ENCODE peak calls at places on chromosomes 7 and 10, in eight cellular contexts. One of them, this sample, is unnamed.

GRCh38 chr10:33402748-33403147 is 68.3 kb upstream of the NRP1 start:
- DNase-seq in GM13976: no peak
- DNase-seq in occipital lobe: no peak
- DNase-seq in fibroblast of lung: no peak
- DNase-seq in NCI-H446 treated with DMSO at 0.1 percent for 48 hours: no peak
- DNase-seq in HFFc6: no peak
- DNase-seq in ELR: no peak
- DNase-seq in NCI-H226: no peak
- DNase-seq in this sample: peak; percentile 1

GRCh38 chr10:124999433-125000365 is 57.8 kb downstream of the ZRANB1 start:
- DNase-seq in fibroblast of lung: peak; percentile 92
- DNase-seq in ELR: no peak
- DNase-seq in NCI-H226: no peak
- DNase-seq in HFFc6: peak; percentile 42
- DNase-seq in occipital lobe: no peak
- DNase-seq in GM13976: peak; percentile 28
- DNase-seq in NCI-H446 treated with DMSO at 0.1 percent for 48 hours: no peak
- DNase-seq in this sample: no peak

GRCh38 chr10:92291921-92292860 is 1.2 kb downstream of the MARCHF5 start:
- DNase-seq in fibroblast of lung: peak; percentile 51
- DNase-seq in occipital lobe: peak; percentile 6
- DNase-seq in NCI-H226: peak; percentile 49
- DNase-seq in HFFc6: peak; percentile 42
- DNase-seq in GM13976: peak; percentile 72
- DNase-seq in ELR: peak; percentile 67
- DNase-seq in NCI-H446 treated with DMSO at 0.1 percent for 48 hours: no peak
- DNase-seq in this sample: peak; percentile 79

GRCh38 chr10:13693783-13694450 is 107.2 kb downstream of the PRPF18 start:
- DNase-seq in NCI-H446 treated with DMSO at 0.1 percent for 48 hours: no peak
- DNase-seq in occipital lobe: no peak
- DNase-seq in HFFc6: no peak
- DNase-seq in fibroblast of lung: no peak
- DNase-seq in GM13976: no peak
- DNase-seq in ELR: no peak
- DNase-seq in NCI-H226: no peak
- DNase-seq in this sample: no peak

GRCh38 chr10:34916368-34916767 is 101.3 kb upstream of the PARD3 start:
- DNase-seq in fibroblast of lung: peak; percentile 94
- DNase-seq in HFFc6: peak; percentile 75
- DNase-seq in NCI-H446 treated with DMSO at 0.1 percent for 48 hours: peak; percentile 33
- DNase-seq in NCI-H226: peak; percentile 52
- DNase-seq in ELR: peak; percentile 84
- DNase-seq in occipital lobe: no peak
- DNase-seq in GM13976: no peak
- DNase-seq in this sample: no peak

GRCh38 chr7:117448655-117449054 is 21.4 kb upstream of the ASZ1 start:
- DNase-seq in NCI-H226: peak; percentile 49
- DNase-seq in HFFc6: no peak
- DNase-seq in ELR: no peak
- DNase-seq in fibroblast of lung: no peak
- DNase-seq in GM13976: no peak
- DNase-seq in NCI-H446 treated with DMSO at 0.1 percent for 48 hours: no peak
- DNase-seq in occipital lobe: no peak
- DNase-seq in this sample: no peak

GRCh38 chr10:78448470-78448869 is 414.8 kb downstream of the RPS24 start:
- DNase-seq in occipital lobe: no peak
- DNase-seq in HFFc6: no peak
- DNase-seq in GM13976: no peak
- DNase-seq in fibroblast of lung: no peak
- DNase-seq in NCI-H226: no peak
- DNase-seq in ELR: no peak
- DNase-seq in NCI-H446 treated with DMSO at 0.1 percent for 48 hours: no peak
- DNase-seq in this sample: no peak

GRCh38 chr10:95571390-95571789 is 10.2 kb upstream of the SORBS1 start:
- DNase-seq in occipital lobe: peak; percentile 24
- DNase-seq in NCI-H226: no peak
- DNase-seq in GM13976: no peak
- DNase-seq in NCI-H446 treated with DMSO at 0.1 percent for 48 hours: no peak
- DNase-seq in fibroblast of lung: no peak
- DNase-seq in HFFc6: no peak
- DNase-seq in ELR: no peak
- DNase-seq in this sample: no peak

GRCh38 chr10:72124984-72125383 is 36.6 kb upstream of the SPOCK2 start:
- DNase-seq in NCI-H446 treated with DMSO at 0.1 percent for 48 hours: no peak
- DNase-seq in fibroblast of lung: peak; percentile 82
- DNase-seq in occipital lobe: no peak
- DNase-seq in GM13976: no peak
- DNase-seq in NCI-H226: no peak
- DNase-seq in HFFc6: peak; percentile 11
- DNase-seq in ELR: no peak
- DNase-seq in this sample: no peak

This sample was measured in NB4.